ENCODE peak calls at places on chromosome 11, in nine cellular contexts. One of them, this sample, is unnamed.

GRCh38 chr11:10459029-10459970 is 4.2 kb downstream of the AMPD3 start:
- DNase-seq in stomach: no peak
- DNase-seq in fibroblast of mammary gland: no peak
- DNase-seq in neural progenitor cell: no peak
- DNase-seq in psoas muscle: no peak
- DNase-seq in spleen: no peak
- DNase-seq in pancreas: peak
- DNase-seq in AG10803: no peak
- DNase-seq in tibial artery: no peak
- DNase-seq in this sample: no peak

GRCh38 chr11:118705111-118705741 is 25.8 kb upstream of the TREH start:
- DNase-seq in tibial artery: no peak
- DNase-seq in psoas muscle: peak
- DNase-seq in spleen: no peak
- DNase-seq in fibroblast of mammary gland: no peak
- DNase-seq in AG10803: no peak
- DNase-seq in stomach: no peak
- DNase-seq in pancreas: no peak
- DNase-seq in neural progenitor cell: peak
- DNase-seq in this sample: no peak

GRCh38 chr11:64845125-64845735 is 777 bp upstream of the CDC42BPG start:
- DNase-seq in AG10803: no peak
- DNase-seq in neural progenitor cell: no peak
- DNase-seq in stomach: no peak
- DNase-seq in psoas muscle: no peak
- DNase-seq in fibroblast of mammary gland: no peak
- DNase-seq in spleen: no peak
- DNase-seq in tibial artery: no peak
- DNase-seq in pancreas: no peak
- DNase-seq in this sample: no peak

GRCh38 chr11:59247535-59248227 is 35.0 kb upstream of the MPEG1 start:
- DNase-seq in psoas muscle: peak
- DNase-seq in spleen: no peak
- DNase-seq in AG10803: peak
- DNase-seq in neural progenitor cell: no peak
- DNase-seq in fibroblast of mammary gland: peak
- DNase-seq in pancreas: no peak
- DNase-seq in stomach: no peak
- DNase-seq in tibial artery: peak
- DNase-seq in this sample: peak

GRCh38 chr11:22331771-22332170 is 6.4 kb upstream of the SLC17A6 start:
- DNase-seq in neural progenitor cell: no peak
- DNase-seq in pancreas: no peak
- DNase-seq in psoas muscle: no peak
- DNase-seq in fibroblast of mammary gland: no peak
- DNase-seq in spleen: no peak
- DNase-seq in stomach: no peak
- DNase-seq in AG10803: no peak
- DNase-seq in tibial artery: no peak
- DNase-seq in this sample: no peak

GRCh38 chr11:26365284-26365683 is 33.4 kb downstream of the ANO3 start:
- DNase-seq in pancreas: no peak
- DNase-seq in neural progenitor cell: no peak
- DNase-seq in psoas muscle: no peak
- DNase-seq in fibroblast of mammary gland: no peak
- DNase-seq in AG10803: no peak
- DNase-seq in tibial artery: no peak
- DNase-seq in stomach: no peak
- DNase-seq in spleen: no peak
- DNase-seq in this sample: no peak

GRCh38 chr11:57566035-57566504 is 1.4 kb downstream of the UBE2L6 start:
- DNase-seq in neural progenitor cell: no peak
- DNase-seq in tibial artery: peak
- DNase-seq in fibroblast of mammary gland: peak
- DNase-seq in stomach: peak
- DNase-seq in psoas muscle: no peak
- DNase-seq in pancreas: peak
- DNase-seq in AG10803: peak
- DNase-seq in spleen: no peak
- DNase-seq in this sample: peak

GRCh38 chr11:18720811-18721575 is 5.0 kb downstream of the IGSF22 start:
- DNase-seq in AG10803: peak
- DNase-seq in psoas muscle: peak
- DNase-seq in neural progenitor cell: peak
- DNase-seq in spleen: peak
- DNase-seq in fibroblast of mammary gland: peak
- DNase-seq in pancreas: peak
- DNase-seq in stomach: peak
- DNase-seq in tibial artery: peak
- DNase-seq in this sample: peak

GRCh38 chr11:129143335-129143734 is 48.8 kb downstream of the ARHGAP32 start:
- DNase-seq in AG10803: peak
- DNase-seq in pancreas: peak
- DNase-seq in stomach: peak
- DNase-seq in tibial artery: peak
- DNase-seq in neural progenitor cell: no peak
- DNase-seq in fibroblast of mammary gland: peak
- DNase-seq in psoas muscle: peak
- DNase-seq in spleen: no peak
- DNase-seq in this sample: peak

GRCh38 chr11:9524001-9524400 is 49.5 kb upstream of the WEE1 start:
- DNase-seq in neural progenitor cell: no peak
- DNase-seq in pancreas: no peak
- DNase-seq in stomach: no peak
- DNase-seq in fibroblast of mammary gland: no peak
- DNase-seq in spleen: no peak
- DNase-seq in AG10803: no peak
- DNase-seq in tibial artery: no peak
- DNase-seq in psoas muscle: no peak
- DNase-seq in this sample: no peak

GRCh38 chr11:27414644-27415043 is 51.6 kb upstream of the CCDC34 start:
- DNase-seq in AG10803: no peak
- DNase-seq in psoas muscle: no peak
- DNase-seq in pancreas: no peak
- DNase-seq in neural progenitor cell: no peak
- DNase-seq in spleen: no peak
- DNase-seq in stomach: no peak
- DNase-seq in tibial artery: no peak
- DNase-seq in fibroblast of mammary gland: no peak
- DNase-seq in this sample: no peak

GRCh38 chr11:109697140-109697843 is 275.3 kb downstream of the C11orf87 start:
- DNase-seq in spleen: peak
- DNase-seq in tibial artery: no peak
- DNase-seq in fibroblast of mammary gland: peak
- DNase-seq in pancreas: no peak
- DNase-seq in stomach: no peak
- DNase-seq in AG10803: peak
- DNase-seq in neural progenitor cell: peak
- DNase-seq in psoas muscle: no peak
- DNase-seq in this sample: peak

GRCh38 chr11:72712168-72712721 is 38.0 kb upstream of the PDE2A start:
- DNase-seq in pancreas: peak
- DNase-seq in tibial artery: peak
- DNase-seq in fibroblast of mammary gland: peak
- DNase-seq in spleen: peak
- DNase-seq in neural progenitor cell: peak
- DNase-seq in stomach: no peak
- DNase-seq in psoas muscle: peak
- DNase-seq in AG10803: no peak
- DNase-seq in this sample: no peak

GRCh38 chr11:93116641-93117577 is 80.9 kb downstream of the SLC36A4 start:
- DNase-seq in tibial artery: no peak
- DNase-seq in fibroblast of mammary gland: no peak
- DNase-seq in pancreas: no peak
- DNase-seq in spleen: no peak
- DNase-seq in neural progenitor cell: peak
- DNase-seq in stomach: peak
- DNase-seq in AG10803: no peak
- DNase-seq in psoas muscle: no peak
- DNase-seq in this sample: no peak

GRCh38 chr11:128860571-128861361 is 6.3 kb downstream of the KCNJ1 start:
- DNase-seq in neural progenitor cell: no peak
- DNase-seq in AG10803: peak
- DNase-seq in spleen: no peak
- DNase-seq in pancreas: no peak
- DNase-seq in tibial artery: no peak
- DNase-seq in fibroblast of mammary gland: no peak
- DNase-seq in psoas muscle: no peak
- DNase-seq in stomach: no peak
- DNase-seq in this sample: peak

GRCh38 chr11:69380921-69381581 is 87.1 kb downstream of the MYEOV start:
- DNase-seq in tibial artery: no peak
- DNase-seq in stomach: peak
- DNase-seq in AG10803: no peak
- DNase-seq in spleen: peak
- DNase-seq in psoas muscle: peak
- DNase-seq in pancreas: no peak
- DNase-seq in neural progenitor cell: no peak
- DNase-seq in fibroblast of mammary gland: no peak
- DNase-seq in this sample: no peak

GRCh38 chr11:23310276-23310675 is 450.0 kb upstream of the CCDC179 start:
- DNase-seq in tibial artery: no peak
- DNase-seq in AG10803: peak
- DNase-seq in neural progenitor cell: no peak
- DNase-seq in psoas muscle: no peak
- DNase-seq in fibroblast of mammary gland: no peak
- DNase-seq in stomach: no peak
- DNase-seq in spleen: no peak
- DNase-seq in pancreas: no peak
- DNase-seq in this sample: peak

GRCh38 chr11:23574149-23574548 is 713.9 kb upstream of the CCDC179 start:
- DNase-seq in psoas muscle: no peak
- DNase-seq in spleen: no peak
- DNase-seq in neural progenitor cell: no peak
- DNase-seq in AG10803: no peak
- DNase-seq in tibial artery: no peak
- DNase-seq in pancreas: no peak
- DNase-seq in fibroblast of mammary gland: no peak
- DNase-seq in stomach: no peak
- DNase-seq in this sample: no peak

GRCh38 chr11:15117751-15118150 is 3.0 kb downstream of the INSC start:
- DNase-seq in stomach: no peak
- DNase-seq in fibroblast of mammary gland: no peak
- DNase-seq in psoas muscle: no peak
- DNase-seq in spleen: no peak
- DNase-seq in tibial artery: no peak
- DNase-seq in pancreas: no peak
- DNase-seq in neural progenitor cell: no peak
- DNase-seq in AG10803: no peak
- DNase-seq in this sample: no peak

GRCh38 chr11:26410967-26411366 is 79.0 kb downstream of the ANO3 start:
- DNase-seq in psoas muscle: no peak
- DNase-seq in stomach: no peak
- DNase-seq in pancreas: no peak
- DNase-seq in spleen: no peak
- DNase-seq in fibroblast of mammary gland: no peak
- DNase-seq in AG10803: no peak
- DNase-seq in neural progenitor cell: no peak
- DNase-seq in tibial artery: no peak
- DNase-seq in this sample: no peak

GRCh38 chr11:31366795-31367194 is 2.7 kb downstream of the DCDC1 start:
- DNase-seq in AG10803: no peak
- DNase-seq in psoas muscle: no peak
- DNase-seq in fibroblast of mammary gland: no peak
- DNase-seq in stomach: no peak
- DNase-seq in neural progenitor cell: no peak
- DNase-seq in tibial artery: no peak
- DNase-seq in pancreas: no peak
- DNase-seq in spleen: no peak
- DNase-seq in this sample: no peak

GRCh38 chr11:47905358-47906059 is 57.4 kb upstream of the NUP160 start:
- DNase-seq in tibial artery: no peak
- DNase-seq in spleen: no peak
- DNase-seq in stomach: no peak
- DNase-seq in pancreas: no peak
- DNase-seq in AG10803: no peak
- DNase-seq in neural progenitor cell: no peak
- DNase-seq in fibroblast of mammary gland: no peak
- DNase-seq in psoas muscle: no peak
- DNase-seq in this sample: peak

GRCh38 chr11:2298795-2299747 is 2.6 kb downstream of the C11orf21 start:
- DNase-seq in neural progenitor cell: peak
- DNase-seq in fibroblast of mammary gland: no peak
- DNase-seq in AG10803: no peak
- DNase-seq in stomach: peak
- DNase-seq in spleen: peak
- DNase-seq in pancreas: peak
- DNase-seq in tibial artery: no peak
- DNase-seq in psoas muscle: no peak
- DNase-seq in this sample: no peak
- TF ChIP-seq CTCF in neural progenitor cell: peak
- TF ChIP-seq CTCF in fibroblast of mammary gland: no peak
- TF ChIP-seq CTCF in AG10803: no peak
- TF ChIP-seq CTCF in stomach: no peak
- TF ChIP-seq CTCF in spleen: peak
- TF ChIP-seq CTCF in pancreas: no peak
- TF ChIP-seq CTCF in tibial artery: no peak
- TF ChIP-seq CTCF in psoas muscle: no peak
- TF ChIP-seq CTCF in this sample: no peak

DNA sequence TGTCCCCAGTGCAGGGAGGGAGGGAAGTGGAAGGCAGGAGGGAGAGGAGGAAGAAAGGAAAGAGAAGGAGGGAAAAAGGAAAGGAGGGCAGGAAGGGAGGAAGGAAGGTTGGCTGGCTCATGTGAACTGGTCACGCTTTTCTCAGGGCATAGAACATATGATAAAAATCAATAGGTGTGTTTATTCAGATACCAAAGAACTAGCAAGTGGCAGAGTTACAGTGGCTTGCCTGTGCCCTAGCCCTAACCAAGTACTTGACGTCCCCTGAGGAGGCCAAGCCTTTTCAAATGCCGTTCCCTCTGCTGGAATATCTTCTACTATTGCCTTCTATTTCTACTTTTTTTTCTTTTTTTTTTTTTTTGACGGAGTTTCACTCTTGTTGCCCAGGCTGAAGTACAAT is 33.5 kb downstream of the CHRDL2 start:
- DNase-seq in tibial artery: no peak
- DNase-seq in AG10803: no peak
- DNase-seq in psoas muscle: no peak
- DNase-seq in pancreas: no peak
- DNase-seq in neural progenitor cell: no peak
- DNase-seq in spleen: no peak
- DNase-seq in stomach: no peak
- DNase-seq in fibroblast of mammary gland: no peak
- DNase-seq in this sample: no peak
- H3K4me3 ChIP-seq in tibial artery: no peak
- H3K4me3 ChIP-seq in AG10803: no peak
- H3K4me3 ChIP-seq in psoas muscle: peak
- H3K4me3 ChIP-seq in pancreas: no peak
- H3K4me3 ChIP-seq in neural progenitor cell: no peak
- H3K4me3 ChIP-seq in spleen: no peak
- H3K4me3 ChIP-seq in stomach: no peak
- H3K4me3 ChIP-seq in fibroblast of mammary gland: no peak
- H3K4me3 ChIP-seq in this sample: no peak

GRCh38 chr11:7512525-7513209 is 1.1 kb upstream of the PPFIBP2 start:
- DNase-seq in psoas muscle: peak
- DNase-seq in fibroblast of mammary gland: peak
- DNase-seq in tibial artery: peak
- DNase-seq in pancreas: peak
- DNase-seq in AG10803: peak
- DNase-seq in spleen: peak
- DNase-seq in stomach: peak
- DNase-seq in neural progenitor cell: no peak
- DNase-seq in this sample: no peak
- TF ChIP-seq CTCF in psoas muscle: peak
- TF ChIP-seq CTCF in fibroblast of mammary gland: no peak
- TF ChIP-seq CTCF in tibial artery: no peak
- TF ChIP-seq CTCF in pancreas: no peak
- TF ChIP-seq CTCF in AG10803: peak
- TF ChIP-seq CTCF in spleen: no peak
- TF ChIP-seq CTCF in stomach: no peak
- TF ChIP-seq CTCF in neural progenitor cell: no peak
- TF ChIP-seq CTCF in this sample: no peak

GRCh38 chr11:132101861-132102260 is 731.4 kb downstream of the NTM start:
- DNase-seq in psoas muscle: no peak
- DNase-seq in spleen: no peak
- DNase-seq in neural progenitor cell: no peak
- DNase-seq in stomach: no peak
- DNase-seq in pancreas: no peak
- DNase-seq in AG10803: peak
- DNase-seq in tibial artery: no peak
- DNase-seq in fibroblast of mammary gland: no peak
- DNase-seq in this sample: peak
- H3K4me3 ChIP-seq in psoas muscle: no peak
- H3K4me3 ChIP-seq in spleen: no peak
- H3K4me3 ChIP-seq in neural progenitor cell: no peak
- H3K4me3 ChIP-seq in stomach: no peak
- H3K4me3 ChIP-seq in pancreas: no peak
- H3K4me3 ChIP-seq in AG10803: no peak
- H3K4me3 ChIP-seq in tibial artery: no peak
- H3K4me3 ChIP-seq in fibroblast of mammary gland: no peak
- H3K4me3 ChIP-seq in this sample: no peak

This sample was measured in foreskin fibroblast.